ENCODE peak calls at places on chromosomes 2 and 18, in four cellular contexts. S, P, F and B are unnamed samples.

GRCh38 chr2:240237609-240238151 is 97.2 kb upstream of the OTOS start:
- DNase-seq in S (no peak), P (no peak), F (no peak), B (peak; percentile 72)

GRCh38 chr18:80108739-80109675 is at the start of gene ADNP2:
- DNase-seq in S (peak; percentile 97), P (peak; percentile 95), F (peak; percentile 80), B (peak; percentile 95)

GRCh38 chr2:201699384-201699783 is 940 bp upstream of the MPP4 start:
- DNase-seq in S (no peak), P (no peak), F (no peak), B (no peak)

GRCh38 chr2:14631676-14632075 is 841 bp upstream of the LRATD1 start:
- DNase-seq in S (no peak), P (no peak), F (no peak), B (no peak)

GRCh38 chr2:158990397-158991209 is 22.2 kb downstream of the TANC1 start:
- DNase-seq in S (no peak), P (no peak), F (no peak), B (peak; percentile 93)

GRCh38 chr2:83991992-83992391 is 467.1 kb downstream of the SUCLG1 start:
- DNase-seq in S (no peak), P (no peak), F (no peak), B (no peak)

GRCh38 chr18:2905802-2906521 is 59.2 kb downstream of the EMILIN2 start:
- DNase-seq in S (peak; percentile 65), P (peak; percentile 11), F (peak; percentile 20), B (peak; percentile 57)

GRCh38 chr2:57185568-57185967 is 861.0 kb upstream of the VRK2 start:
- DNase-seq in S (no peak), P (no peak), F (no peak), B (no peak)

GRCh38 chr2:239012936-239013669 is 165.2 kb downstream of the TWIST2 start:
- DNase-seq in S (no peak), P (no peak), F (no peak), B (no peak)

GRCh38 chr2:194346189-194346588 is 1310.8 kb upstream of the SLC39A10 start:
- DNase-seq in S (no peak), P (peak; percentile 70), F (no peak), B (no peak)

GRCh38 chr2:43226955-43227829 is 786 bp upstream of the ZFP36L2 start:
- DNase-seq in S (peak; percentile 91), P (peak; percentile 61), F (peak; percentile 47), B (peak; percentile 89)

GRCh38 chr18:21444465-21445023 is 156.0 kb downstream of the ESCO1 start:
- DNase-seq in S (peak; percentile 59), P (peak; percentile 8), F (no peak), B (peak; percentile 78)

GRCh38 chr2:187382131-187382530 is 65.9 kb downstream of the CALCRL start:
- DNase-seq in S (no peak), P (no peak), F (no peak), B (peak; percentile 50)

GRCh38 chr2:194343167-194343566 is 1313.9 kb upstream of the SLC39A10 start:
- DNase-seq in S (no peak), P (no peak), F (no peak), B (no peak)

GRCh38 chr2:127081826-127082633 is 24.9 kb downstream of the BIN1 start:
- DNase-seq in S (no peak), P (no peak), F (peak; percentile 49), B (peak; percentile 44)

GRCh38 chr2:241768251-241768711 is 8.3 kb upstream of the GAL3ST2 start:
- DNase-seq in S (no peak), P (no peak), F (no peak), B (no peak)

GRCh38 chr18:51196811-51197660 is 445 bp downstream of the MEX3C start:
- DNase-seq in S (peak; percentile 85), P (no peak), F (peak; percentile 37), B (peak; percentile 54)

GRCh38 chr2:197205590-197206215 is 104.9 kb downstream of the ANKRD44 start:
- DNase-seq in S (no peak), P (no peak), F (peak; percentile 57), B (no peak)

GRCh38 chr2:84971799-84972790 is 1.1 kb downstream of the KCMF1 start:
- DNase-seq in S (peak; percentile 87), P (no peak), F (peak; percentile 54), B (peak; percentile 37)

GRCh38 chr2:188512456-188512855 is 220.8 kb downstream of the GULP1 start:
- DNase-seq in S (peak; percentile 32), P (peak; percentile 4), F (no peak), B (peak; percentile 82)

GRCh38 chr2:72214429-72215143 is 66.9 kb upstream of the CYP26B1 start:
- DNase-seq in S (no peak), P (no peak), F (no peak), B (peak; percentile 78)

GRCh38 chr18:5294618-5295230 is 802 bp downstream of the ZBTB14 start:
- DNase-seq in S (peak; percentile 86), P (no peak), F (peak; percentile 65), B (peak; percentile 58)

GRCh38 chr2:127410871-127411396 is 7.3 kb upstream of the PROC start:
- DNase-seq in S (peak; percentile 21), P (no peak), F (no peak), B (peak; percentile 69)

GRCh38 chr2:28391564-28392296 is 928 bp upstream of the FOSL2 start:
- DNase-seq in S (peak; percentile 84), P (peak; percentile 76), F (peak; percentile 48), B (peak; percentile 94)

GRCh38 chr18:75757951-75758350 is 330.4 kb upstream of the SMIM21 start:
- DNase-seq in S (no peak), P (no peak), F (no peak), B (no peak)

GRCh38 chr2:133843091-133843490 is 274.8 kb upstream of the NCKAP5 start:
- DNase-seq in S (no peak), P (no peak), F (no peak), B (peak; percentile 42)